ENCODE peak calls at places on chromosomes 12 and 14, in nine cellular contexts. L is stimulated activated CD4-positive, alpha-beta T cell treated with anti-CD3 and anti-CD28 coated beads, Interleukin-1b, Interleukin-23, amount 100 ng/mL, for 1 hour; T is iPS DF 19.7; Y is A549; M is gastrocnemius medialis; B is H9; R is right lobe of liver; Q is AG04450; C is kidney glomerular epithelial cell. X is an unnamed sample.

GRCh38 chr12:13288937-13289643 is 92.6 kb downstream of the EMP1 start:
- DNase-seq in C (no peak), L (no peak), Y (no peak), T (no peak), R (peak), B (no peak), Q (no peak), M (no peak), X (no peak)

GRCh38 chr14:49692191-49692757 is 646 bp upstream of the KLHDC1 start:
- DNase-seq in C (no peak), M (no peak), R (no peak), T (no peak), L (no peak), Q (no peak), Y (no peak), B (no peak), X (no peak)

GRCh38 chr12:109757671-109758265 is 44.1 kb downstream of the FAM222A start:
- DNase-seq in L (no peak), Q (no peak), C (no peak), Y (no peak), B (peak), R (peak), M (no peak), T (no peak), X (no peak)

GRCh38 chr12:52382854-52383253 is 2.6 kb downstream of the KRT84 start:
- DNase-seq in R (no peak), M (no peak), Q (no peak), L (no peak), Y (no peak), B (no peak), C (no peak), T (no peak), X (no peak)

GRCh38 chr12:66168410-66168809 is 1.4 kb downstream of the TMBIM4 start:
- DNase-seq in T (no peak), M (no peak), Q (no peak), R (no peak), B (no peak), C (peak), Y (no peak), L (no peak), X (no peak)

GRCh38 chr14:105153331-105153731 is 15.2 kb downstream of the JAG2 start:
- DNase-seq in R (no peak), Y (no peak), C (no peak), Q (no peak), L (no peak), B (no peak), M (peak), T (no peak), X (no peak)

GRCh38 chr12:25938581-25938980 is 19.9 kb upstream of the RASSF8 start:
- DNase-seq in Q (no peak), B (no peak), L (no peak), Y (no peak), R (no peak), T (no peak), C (no peak), M (no peak), X (no peak)

GRCh38 chr12:116592116-116592637 is 33.0 kb downstream of the MAP1LC3B2 start:
- DNase-seq in Y (no peak), L (no peak), M (peak), C (peak), B (no peak), Q (no peak), R (no peak), T (no peak), X (no peak)

GRCh38 chr12:48351022-48351708 is 446 bp upstream of the ZNF641 start:
- DNase-seq in B (peak), T (no peak), L (no peak), Q (peak), R (peak), C (peak), Y (peak), M (peak), X (no peak)

GRCh38 chr12:120971299-120972180 is 6.8 kb upstream of the HNF1A start:
- DNase-seq in T (no peak), B (no peak), M (no peak), Q (peak), R (no peak), C (peak), L (no peak), Y (peak), X (peak)